ENCODE peak calls at places on chromosome 12, in seven cellular contexts. F is neuronal stem cell; J is CD4-positive, alpha-beta memory T cell; A is neural progenitor cell; K is RWPE2; H is fibroblast of lung; I is A549. X is an unnamed sample.

GRCh38 chr12:102513739-102514138 is 33.4 kb upstream of the IGF1 start:
- DNase-seq in F (no peak), J (no peak), A (no peak), K (no peak), H (no peak), I (no peak), X (no peak)

GRCh38 chr12:103806807-103807206 is 34.2 kb downstream of the NT5DC3 start:
- DNase-seq in F (no peak), J (no peak), A (no peak), K (no peak), H (peak; percentile 63), I (no peak), X (no peak)

GRCh38 chr12:62361048-62361447 is 100.8 kb downstream of the USP15 start:
- DNase-seq in F (no peak), J (no peak), A (no peak), K (no peak), H (peak; percentile 21), I (no peak), X (no peak)

GRCh38 chr12:102824218-102824835 is 92.7 kb downstream of the PAH start:
- DNase-seq in F (peak; percentile 80), J (no peak), A (peak; percentile 94), K (no peak), H (peak; percentile 10), I (peak; percentile 27), X (peak; percentile 4)

GRCh38 chr12:86713121-86713520 is 456.9 kb upstream of the MGAT4C start:
- DNase-seq in F (no peak), J (no peak), A (no peak), K (no peak), H (no peak), I (no peak), X (no peak)

GRCh38 chr12:42326466-42327226 is 679 bp downstream of the PPHLN1 start:
- DNase-seq in F (no peak), J (peak; percentile 25), A (peak; percentile 11), K (no peak), H (peak; percentile 84), I (no peak), X (peak; percentile 73)

GRCh38 chr12:30811966-30812365 is 57.2 kb upstream of the CAPRIN2 start:
- DNase-seq in F (no peak), J (no peak), A (no peak), K (no peak), H (no peak), I (no peak), X (no peak)

GRCh38 chr12:111448266-111448830 is 42.6 kb downstream of the SH2B3 start:
- DNase-seq in F (no peak), J (no peak), A (no peak), K (no peak), H (no peak), I (no peak), X (no peak)

GRCh38 chr12:74780458-74781241 is 243.0 kb downstream of the ATXN7L3B start:
- DNase-seq in F (no peak), J (no peak), A (no peak), K (no peak), H (peak; percentile 84), I (no peak), X (peak; percentile 34)

GRCh38 chr12:41211466-41211865 is 23.3 kb downstream of the PDZRN4 start:
- DNase-seq in F (no peak), J (no peak), A (no peak), K (no peak), H (no peak), I (no peak), X (no peak)
- H3K4me3 ChIP-seq in F (no peak overlapping the region), J (no peak overlapping the region), A (no peak overlapping the region), K (no peak overlapping the region), H (no peak overlapping the region), I (no peak overlapping the region), X (no peak overlapping the region)

GRCh38 chr12:51028126-51028810 is 2.1 kb upstream of the SLC11A2 start:
- DNase-seq in F (peak; percentile 21), J (peak; percentile 18), A (peak; percentile 69), K (no peak), H (peak; percentile 23), I (peak; percentile 36), X (peak; percentile 68)
- H3K4me3 ChIP-seq in F (no peak overlapping the region), J (no peak overlapping the region), A (no peak overlapping the region), K (peak overlapping the region; percentile 0), H (no peak overlapping the region), I (peak overlapping the region; percentile 8), X (peak overlapping the region; percentile 19)

GRCh38 chr12:82411561-82412230 is 53.4 kb downstream of the METTL25 start:
- DNase-seq in F (no peak), J (no peak), A (no peak), K (no peak), H (peak; percentile 48), I (no peak), X (peak; percentile 51)

GRCh38 chr12:82413994-82414393 is 55.7 kb downstream of the METTL25 start:
- DNase-seq in F (no peak), J (no peak), A (no peak), K (no peak), H (peak; percentile 13), I (no peak), X (peak; percentile 47)

GRCh38 chr12:82412246-82412645 is 53.9 kb downstream of the METTL25 start:
- DNase-seq in F (no peak), J (no peak), A (no peak), K (no peak), H (peak; percentile 25), I (no peak), X (peak; percentile 60)

GRCh38 chr12:82415402-82415801 is 57.1 kb downstream of the METTL25 start:
- DNase-seq in F (no peak), J (no peak), A (no peak), K (no peak), H (peak; percentile 90), I (no peak), X (peak; percentile 78)

GRCh38 chr12:82414926-82415325 is 56.6 kb downstream of the METTL25 start:
- DNase-seq in F (no peak), J (no peak), A (no peak), K (no peak), H (peak; percentile 75), I (no peak), X (peak; percentile 76)
- H3K4me3 ChIP-seq in F (no peak overlapping the region), J (no peak overlapping the region), A (no peak overlapping the region), K (no peak overlapping the region), H (no peak overlapping the region), I (no peak overlapping the region), X (no peak overlapping the region)

GRCh38 chr12:130715996-130716917 is at the start of gene RIMBP2:
- DNase-seq in F (peak; percentile 68), J (no peak), A (peak; percentile 82), K (no peak), H (peak; percentile 56), I (no peak), X (peak; percentile 60)
- H3K4me3 ChIP-seq in F (peak within 1 kb of the TSS; percentile 83), J (no peak within 1 kb of the TSS), A (peak within 1 kb of the TSS; percentile 71), K (no peak within 1 kb of the TSS), H (no peak within 1 kb of the TSS), I (peak within 1 kb of the TSS; percentile 34), X (peak within 1 kb of the TSS; percentile 9)

GRCh38 chr12:50039151-50039835 is 14.0 kb upstream of the RACGAP1 start:
- DNase-seq in F (peak; percentile 85), J (peak; percentile 68), A (peak; percentile 93), K (no peak), H (peak; percentile 74), I (peak; percentile 76), X (peak; percentile 84)

GRCh38 chr12:50032516-50033316 is 7.4 kb upstream of the RACGAP1 start:
- DNase-seq in F (no peak), J (no peak), A (peak; percentile 68), K (peak; percentile 65), H (no peak), I (no peak), X (no peak)

DNA sequence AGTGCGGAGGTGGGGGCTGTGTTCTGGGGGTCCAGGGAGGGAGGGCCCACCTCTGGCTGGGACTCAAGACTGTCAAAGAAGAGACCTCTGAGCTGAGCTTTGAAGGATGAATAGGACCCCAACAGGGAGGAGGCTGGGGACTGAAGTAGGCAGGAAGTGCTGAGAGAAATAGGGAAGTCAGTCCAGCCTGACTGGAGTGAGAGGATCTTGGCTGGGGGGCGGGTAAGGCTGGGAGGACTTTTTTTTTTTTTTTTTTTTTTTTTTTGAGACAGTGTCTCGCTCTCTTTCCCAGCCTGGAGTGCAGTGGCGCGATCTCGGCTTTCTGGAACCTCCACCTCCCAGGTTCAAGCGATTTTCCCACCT is 8.0 kb upstream of the RACGAP1 start:
- DNase-seq in F (no peak), J (no peak), A (no peak), K (no peak), H (no peak), I (no peak), X (no peak)
- H3K4me3 ChIP-seq in F (peak overlapping the region; percentile 67), J (no peak overlapping the region), A (peak overlapping the region; percentile 39), K (no peak overlapping the region), H (no peak overlapping the region), I (no peak overlapping the region), X (no peak overlapping the region)

GRCh38 chr12:80714055-80714454 is 2.7 kb upstream of the MYF5 start:
- DNase-seq in F (no peak), J (no peak), A (peak; percentile 73), K (no peak), H (peak; percentile 43), I (no peak), X (no peak)
- H3K4me3 ChIP-seq in F (peak overlapping the region; percentile 55), J (no peak overlapping the region), A (peak overlapping the region; percentile 37), K (no peak overlapping the region), H (no peak overlapping the region), I (no peak overlapping the region), X (no peak overlapping the region)

X was measured in bronchial epithelial cell.